ENCODE peak calls at places on chromosomes 7 and 10, in four cellular contexts. One of them, this sample, is unnamed.

GRCh38 chr7:154484406-154484805 is 432.2 kb downstream of the DPP6 start:
- DNase-seq in hepatic stellate cell: no peak
- DNase-seq in stimulated activated CD4-positive, alpha-beta T cell treated with anti-CD3 and anti-CD28 coated beads, TNF-alpha, amount 100 ng/mL, for 4 hours: no peak
- DNase-seq in fibroblast of pulmonary artery: no peak
- DNase-seq in this sample: no peak

GRCh38 chr10:109934958-109935793 is 11.9 kb upstream of the XPNPEP1 start:
- DNase-seq in hepatic stellate cell: no peak
- DNase-seq in stimulated activated CD4-positive, alpha-beta T cell treated with anti-CD3 and anti-CD28 coated beads, TNF-alpha, amount 100 ng/mL, for 4 hours: no peak
- DNase-seq in fibroblast of pulmonary artery: peak
- DNase-seq in this sample: no peak

GRCh38 chr7:96380111-96380512 is 58.2 kb upstream of the SLC25A13 start:
- DNase-seq in hepatic stellate cell: no peak
- DNase-seq in stimulated activated CD4-positive, alpha-beta T cell treated with anti-CD3 and anti-CD28 coated beads, TNF-alpha, amount 100 ng/mL, for 4 hours: no peak
- DNase-seq in fibroblast of pulmonary artery: no peak
- DNase-seq in this sample: no peak

GRCh38 chr7:149474309-149475120 is 13.7 kb upstream of the ZNF777 start:
- DNase-seq in hepatic stellate cell: no peak
- DNase-seq in stimulated activated CD4-positive, alpha-beta T cell treated with anti-CD3 and anti-CD28 coated beads, TNF-alpha, amount 100 ng/mL, for 4 hours: no peak
- DNase-seq in fibroblast of pulmonary artery: no peak
- DNase-seq in this sample: no peak

GRCh38 chr7:41508755-41509154 is 194.1 kb downstream of the INHBA start:
- DNase-seq in hepatic stellate cell: no peak
- DNase-seq in stimulated activated CD4-positive, alpha-beta T cell treated with anti-CD3 and anti-CD28 coated beads, TNF-alpha, amount 100 ng/mL, for 4 hours: no peak
- DNase-seq in fibroblast of pulmonary artery: peak
- DNase-seq in this sample: no peak

GRCh38 chr7:147279951-147280350 is 1163.3 kb downstream of the CNTNAP2 start:
- DNase-seq in hepatic stellate cell: no peak
- DNase-seq in stimulated activated CD4-positive, alpha-beta T cell treated with anti-CD3 and anti-CD28 coated beads, TNF-alpha, amount 100 ng/mL, for 4 hours: no peak
- DNase-seq in fibroblast of pulmonary artery: no peak
- DNase-seq in this sample: no peak

GRCh38 chr10:110802090-110802489 is 69.6 kb upstream of the PDCD4 start:
- DNase-seq in hepatic stellate cell: peak
- DNase-seq in stimulated activated CD4-positive, alpha-beta T cell treated with anti-CD3 and anti-CD28 coated beads, TNF-alpha, amount 100 ng/mL, for 4 hours: no peak
- DNase-seq in fibroblast of pulmonary artery: peak
- DNase-seq in this sample: no peak

GRCh38 chr7:29408841-29409243 is 154.8 kb upstream of the PRR15 start:
- DNase-seq in hepatic stellate cell: peak
- DNase-seq in stimulated activated CD4-positive, alpha-beta T cell treated with anti-CD3 and anti-CD28 coated beads, TNF-alpha, amount 100 ng/mL, for 4 hours: no peak
- DNase-seq in fibroblast of pulmonary artery: peak
- DNase-seq in this sample: peak